ENCODE peak calls at places on chromosomes 2 and 18, in four cellular contexts. M is A549, Y is colonic mucosa, V is body of pancreas. J is an unnamed sample.

GRCh38 chr2:24710806-24711205 is 82.4 kb downstream of the PTRHD1 start:
- DNase-seq in V (no peak), Y (no peak), M (no peak), J (no peak)

GRCh38 chr2:219557791-219558785 is 13.3 kb downstream of the OBSL1 start:
- DNase-seq in V (peak; percentile 65), Y (no peak), M (no peak), J (no peak)

GRCh38 chr2:44715671-44716077 is 225.8 kb upstream of the SIX3 start:
- DNase-seq in Y (no peak), M (peak; percentile 17), V (no peak), J (peak; percentile 25)

GRCh38 chr2:31322376-31322775 is 88.4 kb downstream of the EHD3 start:
- DNase-seq in M (no peak), Y (no peak), V (no peak), J (no peak)

GRCh38 chr2:3022841-3023372 is 354.7 kb downstream of the EIPR1 start:
- DNase-seq in M (no peak), V (no peak), Y (no peak), J (no peak)

GRCh38 chr18:51070545-51070944 is 40.5 kb downstream of the SMAD4 start:
- DNase-seq in M (no peak), V (no peak), Y (no peak), J (peak; percentile 82)

GRCh38 chr2:216372761-216373291 is 543 bp upstream of the MARCHF4 start:
- DNase-seq in Y (no peak), M (peak; percentile 22), V (no peak), J (peak; percentile 85)

GRCh38 chr2:201111096-201111495 is 4.9 kb upstream of the CFLAR start:
- DNase-seq in V (no peak), M (no peak), Y (no peak), J (no peak)

GRCh38 chr2:29700560-29700959 is 220.8 kb downstream of the ALK start:
- DNase-seq in Y (no peak), M (no peak), V (no peak), J (peak; percentile 88)

GRCh38 chr2:18536100-18536499 is 24.4 kb downstream of the RDH14 start:
- DNase-seq in V (no peak), M (no peak), Y (no peak), J (peak; percentile 57)

GRCh38 chr18:47108373-47108772 is 41.9 kb downstream of the HDHD2 start:
- DNase-seq in Y (no peak), M (no peak), V (no peak), J (no peak)

GRCh38 chr2:10327896-10328666 is 25.4 kb downstream of the HPCAL1 start:
- DNase-seq in M (no peak), V (no peak), Y (peak; percentile 74), J (no peak)

GRCh38 chr2:10326151-10326616 is 23.5 kb downstream of the HPCAL1 start:
- DNase-seq in V (no peak), Y (no peak), M (no peak), J (no peak)

GRCh38 chr2:10325278-10326145 is 22.8 kb downstream of the HPCAL1 start:
- DNase-seq in M (no peak), Y (peak; percentile 56), V (peak; percentile 46), J (no peak)

GRCh38 chr2:10328667-10329583 is 26.2 kb downstream of the HPCAL1 start:
- DNase-seq in V (no peak), M (no peak), Y (no peak), J (no peak)

DNA sequence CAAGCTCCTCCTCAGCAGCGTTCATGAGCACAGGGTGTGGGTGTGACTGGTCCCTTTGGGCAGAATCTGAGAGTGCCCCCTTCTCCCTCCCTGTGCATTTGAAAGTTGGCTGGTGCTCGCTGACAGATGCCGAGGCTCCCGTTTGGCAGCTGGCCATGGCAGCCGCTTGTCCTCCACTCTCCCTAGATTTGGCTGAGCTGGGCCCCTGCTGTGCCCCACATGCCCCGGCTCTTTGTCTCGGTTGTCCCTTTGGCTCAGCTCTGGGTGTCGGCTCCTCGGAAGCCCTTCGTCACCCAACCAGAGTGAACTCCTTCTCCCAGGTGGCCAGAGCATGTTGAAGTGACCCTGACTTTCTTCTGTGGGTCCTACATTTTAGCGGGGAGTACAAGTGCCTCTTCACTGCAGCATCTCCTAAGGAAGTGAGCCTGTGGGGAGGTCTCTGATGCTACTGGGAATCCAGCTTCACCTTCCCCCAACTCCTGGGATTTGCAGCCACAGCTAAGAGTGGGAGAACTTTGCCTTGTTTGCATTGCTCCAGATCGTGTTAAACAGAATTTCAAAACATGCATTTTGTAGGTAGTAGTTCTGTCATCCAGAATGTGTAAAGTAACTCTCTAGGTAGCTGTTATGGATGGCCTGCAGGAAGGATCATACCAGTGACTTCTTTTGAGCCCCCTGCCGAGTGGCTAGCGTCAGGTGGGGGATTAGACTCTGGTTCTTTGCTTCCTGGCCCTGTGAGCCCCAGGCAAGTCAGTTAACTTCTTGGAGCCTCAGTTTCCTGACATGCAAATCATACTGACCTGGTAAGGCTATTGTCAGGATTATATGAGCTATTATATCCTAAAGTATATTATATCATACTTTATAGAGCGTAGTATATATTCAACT is 24.2 kb downstream of the HPCAL1 start:
- DNase-seq in Y (no peak), V (no peak), M (no peak), J (no peak)
- TF ChIP-seq CTCF in Y (no peak), V (no peak), M (no peak), J (no peak)

GRCh38 chr18:11074879-11075278 is 74.5 kb downstream of the PIEZO2 start:
- DNase-seq in M (no peak), V (no peak), Y (no peak), J (no peak)
- H3K27ac ChIP-seq in M (no peak overlapping the region), V (no peak overlapping the region), Y (no peak overlapping the region), J (no peak overlapping the region)

DNA sequence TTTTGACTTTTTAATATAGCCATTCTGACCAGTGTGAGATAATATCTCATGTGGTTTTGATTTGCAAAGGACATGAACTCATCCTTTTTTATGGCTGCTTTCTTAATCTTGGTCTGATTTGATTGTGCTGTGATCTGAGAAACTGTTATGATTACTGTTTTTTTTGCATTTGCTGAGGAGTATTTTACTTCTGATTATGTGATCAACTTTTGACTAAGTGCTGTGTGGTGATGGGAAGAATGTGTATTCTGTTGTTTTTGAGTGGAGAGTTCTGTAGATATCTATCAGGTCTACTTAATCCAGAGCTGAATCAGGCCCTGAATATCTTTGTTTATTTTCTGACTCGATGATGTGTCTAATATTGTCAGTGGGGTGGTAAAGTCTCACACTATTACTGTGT is 16.8 kb downstream of the SP140L start:
- DNase-seq in Y (no peak), V (no peak), M (no peak), J (no peak)
- H3K4me1 ChIP-seq in Y (no peaks in the 10 kb centered on the region), V (no peaks in the 10 kb centered on the region), M (no peaks in the 10 kb centered on the region), J (no peaks in the 10 kb centered on the region)

GRCh38 chr2:157592983-157593382 is 35.7 kb downstream of the ACVR1C start:
- DNase-seq in M (no peak), Y (no peak), V (no peak), J (peak; percentile 8)
- TF ChIP-seq CTCF in M (peak; percentile 20), Y (no peak), V (no peak), J (peak; percentile 49)

J was measured in foreskin keratinocyte.